ENCODE peak calls at places on chromosomes 12 and 14, in five cellular contexts. U, O, K, M and D are unnamed samples.

GRCh38 chr12:6548556-6549378 is 7.1 kb downstream of the IFFO1 start:
- DNase-seq in O (no peak), K (peak; percentile 92), U (no peak), M (no peak), D (no peak)

GRCh38 chr12:96872946-96873345 is 34.1 kb upstream of the NEDD1 start:
- DNase-seq in U (no peak), K (no peak), O (no peak), M (no peak), D (no peak)

GRCh38 chr12:7161811-7162210 is 27.7 kb upstream of the PEX5 start:
- DNase-seq in U (no peak), O (no peak), M (no peak), K (peak; percentile 82), D (no peak)

GRCh38 chr12:106144847-106145246 is 6.1 kb upstream of the NUAK1 start:
- DNase-seq in M (no peak), U (no peak), K (peak; percentile 55), O (no peak), D (no peak)

GRCh38 chr14:101182476-101182875 is 279.0 kb upstream of the RTL1 start:
- DNase-seq in O (no peak), M (no peak), U (no peak), K (no peak), D (no peak)

GRCh38 chr12:129911437-129912049 is 7.7 kb upstream of the TMEM132D start:
- DNase-seq in U (no peak), M (peak; percentile 29), O (peak; percentile 45), K (no peak), D (no peak)

GRCh38 chr12:3177778-3178435 is 100.7 kb downstream of the TSPAN9 start:
- DNase-seq in M (no peak), K (no peak), O (no peak), U (no peak), D (no peak)

GRCh38 chr14:36443374-36443773 is 76.7 kb downstream of the NKX2-1 start:
- DNase-seq in O (no peak), K (no peak), U (no peak), M (no peak), D (no peak)

GRCh38 chr12:54689984-54690383 is 41.8 kb upstream of the DCD start:
- DNase-seq in K (peak; percentile 3), U (no peak), O (peak; percentile 15), M (no peak), D (no peak)